ENCODE peak calls at places on chromosomes 5 and 9, in ten cellular contexts. A is testis, J is MM.1S, I is mammary epithelial cell, L is GM12878, E is adrenal gland, G is HCT116, F is ovary, D is esophagus squamous epithelium, R is sigmoid colon. Q is an unnamed sample.

GRCh38 chr9:79193506-79194223 is 378.1 kb upstream of the TLE4 start:
- DNase-seq in A (no peak), J (no peak), I (no peak), L (no peak), E (no peak), G (no peak), F (no peak), D (no peak), R (no peak), Q (no peak)

GRCh38 chr9:22342489-22343217 is 104.0 kb upstream of the DMRTA1 start:
- DNase-seq in A (no peak), J (no peak), I (peak; percentile 42), L (no peak), E (no peak), G (no peak), F (no peak), D (no peak), R (no peak), Q (no peak)

GRCh38 chr9:33852216-33852826 is 35.4 kb downstream of the UBE2R2 start:
- DNase-seq in A (peak; percentile 82), J (peak; percentile 53), I (peak; percentile 41), L (no peak), E (peak; percentile 71), G (peak; percentile 43), F (peak; percentile 20), D (no peak), R (peak; percentile 73), Q (peak; percentile 81)

GRCh38 chr5:35202319-35203111 is 27.8 kb downstream of the PRLR start:
- DNase-seq in A (peak; percentile 80), J (no peak), I (no peak), L (no peak), E (no peak), G (peak; percentile 36), F (no peak), D (no peak), R (no peak), Q (peak; percentile 56)

GRCh38 chr9:127981559-127982121 is 851 bp upstream of the EEIG1 start:
- DNase-seq in A (no peak), J (no peak), I (no peak), L (no peak), E (no peak), G (no peak), F (no peak), D (no peak), R (no peak), Q (no peak)

GRCh38 chr9:33817327-33818166 is 587 bp downstream of the UBE2R2 start:
- DNase-seq in A (peak; percentile 52), J (peak; percentile 50), I (peak; percentile 54), L (no peak), E (peak; percentile 52), G (no peak), F (peak; percentile 53), D (no peak), R (peak; percentile 83), Q (peak; percentile 55)

GRCh38 chr9:19630762-19631161 is 158.1 kb downstream of the SLC24A2 start:
- DNase-seq in A (no peak), J (no peak), I (no peak), L (no peak), E (no peak), G (no peak), F (no peak), D (no peak), R (no peak), Q (no peak)

GRCh38 chr5:106600803-106601202 is 1069.9 kb downstream of the EFNA5 start:
- DNase-seq in A (no peak), J (no peak), I (no peak), L (no peak), E (no peak), G (no peak), F (no peak), D (no peak), R (no peak), Q (no peak)

GRCh38 chr5:125349432-125349831 is 603.0 kb upstream of the ZNF608 start:
- DNase-seq in A (no peak), J (no peak), I (no peak), L (no peak), E (no peak), G (no peak), F (no peak), D (no peak), R (no peak), Q (no peak)

GRCh38 chr9:129138144-129138462 is 26.9 kb downstream of the PTPA start:
- DNase-seq in A (no peak), J (no peak), I (no peak), L (no peak), E (no peak), G (no peak), F (no peak), D (no peak), R (no peak), Q (no peak)

GRCh38 chr9:97925497-97926334 is 3.4 kb upstream of the TRMO start:
- DNase-seq in A (no peak), J (no peak), I (no peak), L (no peak), E (no peak), G (no peak), F (no peak), D (no peak), R (no peak), Q (no peak)

GRCh38 chr9:97919217-97919813 is 3.0 kb downstream of the TRMO start:
- DNase-seq in A (no peak), J (no peak), I (no peak), L (no peak), E (no peak), G (no peak), F (no peak), D (no peak), R (no peak), Q (no peak)

GRCh38 chr9:97921959-97922905 is at the start of gene TRMO:
- DNase-seq in A (peak; percentile 99), J (peak; percentile 98), I (peak; percentile 96), L (peak; percentile 98), E (peak; percentile 97), G (peak; percentile 98), F (peak; percentile 97), D (peak; percentile 93), R (peak; percentile 99), Q (peak; percentile 97)

GRCh38 chr9:97924386-97924785 is 2.1 kb upstream of the TRMO start:
- DNase-seq in A (no peak), J (no peak), I (no peak), L (no peak), E (no peak), G (no peak), F (no peak), D (no peak), R (no peak), Q (no peak)

GRCh38 chr9:97923529-97924108 is 1.3 kb upstream of the TRMO start:
- DNase-seq in A (peak; percentile 87), J (peak; percentile 84), I (peak; percentile 72), L (peak; percentile 50), E (peak; percentile 81), G (peak; percentile 74), F (peak; percentile 37), D (peak; percentile 43), R (peak; percentile 86), Q (peak; percentile 76)
- H3K27me3 ChIP-seq in A (no peaks in the 10 kb centered on the region), J (no peaks in the 10 kb centered on the region), I (no peaks in the 10 kb centered on the region), L (no peaks in the 10 kb centered on the region), E (no peaks in the 10 kb centered on the region), G (peaks cover 3% of the 10 kb centered on the region), F (no peaks in the 10 kb centered on the region), D (no peaks in the 10 kb centered on the region), R (no peaks in the 10 kb centered on the region), Q (no peaks in the 10 kb centered on the region)

GRCh38 chr5:135878156-135878620 is 17.5 kb downstream of the IL9 start:
- DNase-seq in A (no peak), J (no peak), I (no peak), L (no peak), E (no peak), G (no peak), F (no peak), D (no peak), R (no peak), Q (peak; percentile 42)

GRCh38 chr5:135880801-135881200 is 14.8 kb downstream of the IL9 start:
- DNase-seq in A (no peak), J (no peak), I (peak; percentile 40), L (no peak), E (no peak), G (no peak), F (no peak), D (no peak), R (no peak), Q (no peak)

GRCh38 chr5:135881244-135881643 is 14.4 kb downstream of the IL9 start:
- DNase-seq in A (no peak), J (no peak), I (no peak), L (no peak), E (no peak), G (no peak), F (no peak), D (no peak), R (peak; percentile 83), Q (no peak)

GRCh38 chr5:135879591-135879990 is 16.1 kb downstream of the IL9 start:
- DNase-seq in A (no peak), J (no peak), I (no peak), L (no peak), E (no peak), G (no peak), F (no peak), D (no peak), R (no peak), Q (no peak)

DNA sequence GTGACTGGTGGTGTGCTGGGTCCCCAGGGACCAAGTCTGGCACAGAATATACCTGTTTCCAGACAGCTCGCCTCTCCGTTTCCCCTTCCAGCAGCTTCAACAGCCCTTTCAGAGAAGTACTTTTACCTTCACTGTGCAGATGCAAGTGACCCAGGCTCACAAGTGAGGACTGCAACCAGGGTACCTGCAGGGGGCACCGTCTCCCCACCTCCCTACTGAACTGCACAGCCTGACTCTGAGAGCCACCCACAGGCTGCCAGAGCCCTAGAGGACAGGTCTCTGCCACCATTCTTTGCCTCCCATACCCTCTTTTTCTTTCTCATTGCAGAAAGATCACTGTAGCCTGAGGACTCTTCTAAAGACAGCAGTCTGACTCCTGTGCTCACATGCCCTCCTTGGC is 15.4 kb downstream of the IL9 start:
- DNase-seq in A (no peak), J (no peak), I (no peak), L (no peak), E (no peak), G (peak; percentile 15), F (no peak), D (no peak), R (no peak), Q (no peak)
- TF ChIP-seq CTCF in A (no peak), J (peak; percentile 49), I (no peak), L (peak; percentile 17), E (no peak), G (peak; percentile 62), F (no peak), D (no peak), R (no peak), Q (no peak)

DNA sequence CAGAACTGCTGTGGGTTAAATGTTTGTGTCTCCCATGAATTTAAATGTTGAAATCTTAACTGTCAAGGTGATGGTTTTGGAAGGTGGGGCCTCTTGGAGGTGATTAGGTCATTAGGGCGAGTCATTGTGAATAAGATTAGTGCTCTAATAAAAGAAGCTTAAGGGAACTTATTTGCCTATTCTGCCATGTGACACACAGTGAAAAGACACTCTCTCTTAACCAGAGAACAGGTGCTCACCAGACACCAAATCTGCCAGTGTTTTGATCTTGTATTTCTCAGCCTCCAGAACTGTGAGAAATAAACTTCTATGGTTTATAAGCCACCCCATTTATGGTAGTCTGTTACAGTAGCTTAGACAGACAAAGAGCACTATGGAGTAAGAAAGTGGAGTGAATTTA is 117.9 kb upstream of the SV2C start:
- DNase-seq in A (no peak), J (peak; percentile 16), I (no peak), L (no peak), E (no peak), G (no peak), F (no peak), D (no peak), R (no peak), Q (no peak)
- H3K4me1 ChIP-seq in A (no peaks in the 10 kb centered on the region), J (peaks cover 11% of the 10 kb centered on the region), I (no peaks in the 10 kb centered on the region), L (peaks cover 8% of the 10 kb centered on the region), E (no peaks in the 10 kb centered on the region), G (no peaks in the 10 kb centered on the region), F (no peaks in the 10 kb centered on the region), D (no peaks in the 10 kb centered on the region), R (no peaks in the 10 kb centered on the region), Q (no peaks in the 10 kb centered on the region)

GRCh38 chr5:9820696-9821449 is 190.7 kb upstream of the TAS2R1 start:
- DNase-seq in A (no peak), J (peak; percentile 57), I (no peak), L (no peak), E (no peak), G (no peak), F (no peak), D (no peak), R (no peak), Q (no peak)
- H3K27me3 ChIP-seq in A (no peaks in the 10 kb centered on the region), J (no peaks in the 10 kb centered on the region), I (no peaks in the 10 kb centered on the region), L (no peaks in the 10 kb centered on the region), E (no peaks in the 10 kb centered on the region), G (no peaks in the 10 kb centered on the region), F (no peaks in the 10 kb centered on the region), D (no peaks in the 10 kb centered on the region), R (no peaks in the 10 kb centered on the region), Q (no peaks in the 10 kb centered on the region)